ENCODE peak calls at places on chromosome 15, in four cellular contexts. G is posterior cingulate gyrus, V is NCI-H146, X is Calu3. O is an unnamed sample.

GRCh38 chr15:45943255-45943654 is 308.4 kb downstream of the SQOR start:
- DNase-seq in G (no peak), V (no peak), X (no peak), O (no peak)

GRCh38 chr15:88894819-88895767 is at the start of gene HAPLN3:
- DNase-seq in G (no peak), V (no peak), X (peak), O (no peak)

GRCh38 chr15:62976301-62976842 is 66.2 kb upstream of the TPM1 start:
- DNase-seq in G (no peak), V (no peak), X (peak), O (no peak)

GRCh38 chr15:49037546-49037940 is 8.7 kb downstream of the SECISBP2L start:
- DNase-seq in G (no peak), V (no peak), X (no peak), O (no peak)

GRCh38 chr15:89656116-89656815 is 999 bp upstream of the KIF7 start:
- DNase-seq in G (no peak), V (no peak), X (no peak), O (no peak)

GRCh38 chr15:39789736-39790135 is 7.1 kb upstream of the FSIP1 start:
- DNase-seq in G (no peak), V (no peak), X (no peak), O (no peak)

GRCh38 chr15:33852570-33852969 is 115.7 kb upstream of the CHRM5 start:
- DNase-seq in G (no peak), V (no peak), X (no peak), O (no peak)

GRCh38 chr15:25408929-25409328 is 29.9 kb downstream of the UBE3A start:
- DNase-seq in G (no peak), V (no peak), X (no peak), O (no peak)

GRCh38 chr15:55694652-55695150 is 48.3 kb downstream of the PRTG start:
- DNase-seq in G (no peak), V (no peak), X (peak), O (no peak)

GRCh38 chr15:89851665-89852341 is 37.2 kb upstream of the ANPEP start:
- DNase-seq in G (no peak), V (no peak), X (no peak), O (no peak)

GRCh38 chr15:61811952-61812351 is 248.3 kb downstream of the VPS13C start:
- DNase-seq in G (no peak), V (no peak), X (no peak), O (no peak)

GRCh38 chr15:98734472-98735284 is 86.3 kb downstream of the IGF1R start:
- DNase-seq in G (no peak), V (no peak), X (no peak), O (no peak)

GRCh38 chr15:41417418-41417811 is 520 bp downstream of the RTF1 start:
- DNase-seq in G (no peak), V (no peak), X (no peak), O (no peak)

GRCh38 chr15:47834093-47834492 is 116.8 kb downstream of the SEMA6D start:
- DNase-seq in G (no peak), V (no peak), X (no peak), O (no peak)

GRCh38 chr15:64934023-64934422 is 22.3 kb downstream of the ANKDD1A start:
- DNase-seq in G (no peak), V (no peak), X (no peak), O (no peak)

GRCh38 chr15:90165659-90166489 is 35.3 kb upstream of the SEMA4B start:
- DNase-seq in G (no peak), V (peak), X (peak), O (peak)

GRCh38 chr15:26069204-26069603 is 206.1 kb upstream of the ATP10A start:
- DNase-seq in G (no peak), V (no peak), X (no peak), O (no peak)

GRCh38 chr15:90213818-90214204 is 12.7 kb downstream of the SEMA4B start:
- DNase-seq in G (no peak), V (no peak), X (no peak), O (no peak)

GRCh38 chr15:58987036-58987435 is 427 bp upstream of the RNF111 start:
- DNase-seq in G (no peak), V (no peak), X (no peak), O (no peak)

GRCh38 chr15:90956551-90957104 is 1.9 kb downstream of the RCCD1 start:
- DNase-seq in G (peak), V (no peak), X (peak), O (peak)

GRCh38 chr15:57376695-57377477 is 581 bp downstream of the CGNL1 start:
- DNase-seq in G (no peak), V (peak), X (peak), O (peak)

GRCh38 chr15:52121896-52122295 is 9.3 kb upstream of the BCL2L10 start:
- DNase-seq in G (no peak), V (no peak), X (no peak), O (no peak)

GRCh38 chr15:87877114-87877810 is 379.3 kb downstream of the NTRK3 start:
- DNase-seq in G (no peak), V (no peak), X (no peak), O (no peak)

GRCh38 chr15:98676586-98677270 is 28.4 kb downstream of the IGF1R start:
- DNase-seq in G (no peak), V (no peak), X (no peak), O (no peak)

GRCh38 chr15:63560741-63561448 is 36.3 kb upstream of the FBXL22 start:
- DNase-seq in G (no peak), V (no peak), X (no peak), O (no peak)

GRCh38 chr15:72923304-72923703 is 129.0 kb upstream of the NEO1 start:
- DNase-seq in G (no peak), V (no peak), X (no peak), O (no peak)

GRCh38 chr15:52796742-52797515 is 6.8 kb upstream of the ONECUT1 start:
- DNase-seq in G (no peak), V (no peak), X (no peak), O (no peak)